ENCODE peak calls at places on chromosomes 11 and 22, in four cellular contexts. Y, D, X and V are unnamed samples.

GRCh38 chr11:44270403-44271192 is 39.3 kb downstream of the ALX4 start:
- DNase-seq in Y (no peak), X (no peak), D (no peak), V (no peak)

GRCh38 chr11:99271527-99271926 is 250.8 kb downstream of the CNTN5 start:
- DNase-seq in Y (no peak), D (no peak), X (no peak), V (no peak)

GRCh38 chr11:10771457-10771856 is 20.4 kb downstream of the CTR9 start:
- DNase-seq in Y (no peak), D (no peak), X (no peak), V (no peak)

GRCh38 chr22:49333206-49333605 is 494.5 kb downstream of the BRD1 start:
- DNase-seq in D (no peak), Y (no peak), X (no peak), V (no peak)

GRCh38 chr11:126268361-126268707 is 361 bp downstream of the SRPRA start:
- DNase-seq in Y (no peak), X (no peak), D (no peak), V (no peak)

GRCh38 chr11:59545179-59546020 is 34.1 kb downstream of the OR4D9 start:
- DNase-seq in X (no peak), Y (no peak), D (peak), V (no peak)

GRCh38 chr11:74702383-74703007 is 28.7 kb downstream of the CHRDL2 start:
- DNase-seq in X (peak), D (no peak), Y (peak), V (no peak)

GRCh38 chr11:47398011-47398410 is 10.4 kb upstream of the SLC39A13 start:
- DNase-seq in Y (no peak), D (no peak), X (no peak), V (no peak)

GRCh38 chr22:36110306-36110791 is 50.2 kb downstream of the APOL3 start:
- DNase-seq in Y (no peak), D (peak), X (no peak), V (no peak)

GRCh38 chr22:44719586-44720368 is 17.8 kb downstream of the PRR5 start:
- DNase-seq in Y (no peak), X (no peak), D (peak), V (no peak)

GRCh38 chr11:61701298-61701993 is 21.3 kb downstream of the DAGLA start:
- DNase-seq in Y (no peak), X (no peak), D (no peak), V (no peak)

GRCh38 chr22:46798366-46799057 is 36.1 kb downstream of the TBC1D22A start:
- DNase-seq in D (peak), Y (peak), X (no peak), V (peak)

GRCh38 chr11:8356731-8357504 is 93.2 kb upstream of the LMO1 start:
- DNase-seq in D (peak), X (no peak), Y (no peak), V (no peak)

GRCh38 chr11:72587696-72588095 is 86.5 kb downstream of the PDE2A start:
- DNase-seq in X (no peak), Y (no peak), D (no peak), V (no peak)

GRCh38 chr22:22687638-22688500 is 43.5 kb downstream of the GGTLC2 start:
- DNase-seq in Y (peak), D (peak), X (peak), V (peak)

GRCh38 chr22:39628563-39629080 is 58.1 kb downstream of the CACNA1I start:
- DNase-seq in X (no peak), D (no peak), Y (no peak), V (no peak)

GRCh38 chr22:32446321-32446720 is 17.9 kb downstream of the BPIFC start:
- DNase-seq in Y (no peak), X (no peak), D (no peak), V (no peak)

GRCh38 chr22:30885591-30885990 is 83.0 kb downstream of the MORC2 start:
- DNase-seq in Y (no peak), D (no peak), X (no peak), V (no peak)

GRCh38 chr22:49976439-49977175 is 16.0 kb downstream of the PIM3 start:
- DNase-seq in Y (peak), D (no peak), X (no peak), V (no peak)

GRCh38 chr11:57761301-57762234 is at the start of gene CTNND1:
- DNase-seq in X (peak), D (peak), Y (no peak), V (peak)

GRCh38 chr22:49640366-49641095 is 187.1 kb downstream of the BRD1 start:
- DNase-seq in D (no peak), X (no peak), Y (no peak), V (no peak)

GRCh38 chr11:30412509-30412908 is 89.6 kb downstream of the ARL14EP start:
- DNase-seq in X (no peak), D (no peak), Y (no peak), V (no peak)

GRCh38 chr11:93843906-93844305 is 6.5 kb downstream of the VSTM5 start:
- DNase-seq in X (no peak), Y (no peak), D (no peak), V (no peak)

GRCh38 chr22:43883719-43884415 is 7.9 kb downstream of the PNPLA5 start:
- DNase-seq in X (no peak), Y (no peak), D (no peak), V (no peak)

GRCh38 chr11:953513-953912 is 27.8 kb downstream of the AP2A2 start:
- DNase-seq in X (no peak), Y (no peak), D (no peak), V (no peak)

GRCh38 chr22:20656516-20656901 is 117.4 kb upstream of the SERPIND1 start:
- DNase-seq in D (no peak), X (no peak), Y (no peak), V (no peak)

GRCh38 chr11:67416416-67417335 is 1.2 kb downstream of the CARNS1 start:
- DNase-seq in Y (no peak), D (no peak), X (no peak), V (no peak)

GRCh38 chr11:10333490-10333889 is 28.6 kb downstream of the ADM start:
- DNase-seq in X (no peak), D (no peak), Y (no peak), V (no peak)